ENCODE peak calls at places on chromosome 4, in eight cellular contexts. I, M, A, T, D, W, N and V are unnamed samples.

GRCh38 chr4:82429728-82430192 is 502 bp downstream of the HNRNPDL start:
- DNase-seq in I (no peak), M (peak), A (no peak), T (no peak), D (peak), W (no peak), N (no peak), V (no peak)

GRCh38 chr4:70183168-70183939 is 12.2 kb upstream of the ODAM start:
- DNase-seq in I (no peak), M (peak), A (peak), T (no peak), D (peak), W (peak), N (peak), V (peak)

GRCh38 chr4:154578919-154579318 is 11.6 kb downstream of the FGA start:
- DNase-seq in I (no peak), M (peak), A (no peak), T (no peak), D (no peak), W (no peak), N (no peak), V (no peak)

GRCh38 chr4:8097721-8098345 is 60.8 kb downstream of the ABLIM2 start:
- DNase-seq in I (no peak), M (no peak), A (no peak), T (no peak), D (no peak), W (no peak), N (no peak), V (no peak)

GRCh38 chr4:88533088-88533790 is 9.7 kb upstream of the PYURF start:
- DNase-seq in I (no peak), M (peak), A (no peak), T (no peak), D (no peak), W (no peak), N (peak), V (no peak)

GRCh38 chr4:47519239-47519883 is 34.3 kb downstream of the ATP10D start:
- DNase-seq in I (no peak), M (peak), A (peak), T (no peak), D (no peak), W (no peak), N (no peak), V (no peak)

GRCh38 chr4:23374280-23374679 is 515.6 kb downstream of the PPARGC1A start:
- DNase-seq in I (no peak), M (no peak), A (no peak), T (no peak), D (no peak), W (no peak), N (no peak), V (no peak)

GRCh38 chr4:159210975-159211374 is 108.1 kb downstream of the RAPGEF2 start:
- DNase-seq in I (no peak), M (no peak), A (no peak), T (no peak), D (no peak), W (no peak), N (no peak), V (no peak)

GRCh38 chr4:87150498-87151261 is 69.7 kb downstream of the KLHL8 start:
- DNase-seq in I (peak), M (peak), A (peak), T (no peak), D (peak), W (peak), N (peak), V (peak)

GRCh38 chr4:115969756-115970155 is 856.3 kb upstream of the NDST4 start:
- DNase-seq in I (no peak), M (peak), A (no peak), T (no peak), D (no peak), W (peak), N (no peak), V (no peak)

GRCh38 chr4:173242466-173243250 is 74.0 kb downstream of the GALNT7 start:
- DNase-seq in I (no peak), M (peak), A (no peak), T (no peak), D (no peak), W (peak), N (no peak), V (no peak)

GRCh38 chr4:18840499-18840898 is 818.9 kb upstream of the LCORL start:
- DNase-seq in I (no peak), M (no peak), A (no peak), T (no peak), D (no peak), W (no peak), N (no peak), V (no peak)

GRCh38 chr4:137545461-137545861 is 13.2 kb upstream of the PCDH18 start:
- DNase-seq in I (no peak), M (no peak), A (no peak), T (no peak), D (peak), W (peak), N (peak), V (no peak)

GRCh38 chr4:121936101-121936500 is 15.8 kb downstream of the TRPC3 start:
- DNase-seq in I (no peak), M (no peak), A (no peak), T (no peak), D (no peak), W (no peak), N (no peak), V (no peak)

GRCh38 chr4:94603170-94603747 is 151.5 kb downstream of the PDLIM5 start:
- DNase-seq in I (no peak), M (peak), A (no peak), T (no peak), D (peak), W (no peak), N (peak), V (no peak)

GRCh38 chr4:20474119-20474518 is 222.4 kb downstream of the SLIT2 start:
- DNase-seq in I (no peak), M (peak), A (no peak), T (no peak), D (peak), W (no peak), N (no peak), V (no peak)

GRCh38 chr4:175421506-175421905 is 390.6 kb downstream of the GPM6A start:
- DNase-seq in I (no peak), M (peak), A (no peak), T (no peak), D (no peak), W (no peak), N (no peak), V (no peak)

GRCh38 chr4:149727663-149728062 is 88.0 kb downstream of the IQCM start:
- DNase-seq in I (no peak), M (peak), A (no peak), T (no peak), D (no peak), W (no peak), N (no peak), V (no peak)

GRCh38 chr4:104966349-104967033 is 180.2 kb upstream of the TET2 start:
- DNase-seq in I (no peak), M (peak), A (peak), T (no peak), D (no peak), W (no peak), N (no peak), V (no peak)

GRCh38 chr4:154618708-154619315 is 6.4 kb upstream of the FGG start:
- DNase-seq in I (peak), M (peak), A (peak), T (no peak), D (peak), W (peak), N (peak), V (peak)

GRCh38 chr4:173801876-173802713 is 272.1 kb upstream of the HAND2 start:
- DNase-seq in I (no peak), M (no peak), A (no peak), T (no peak), D (no peak), W (no peak), N (no peak), V (no peak)

GRCh38 chr4:108466936-108467902 is 153.2 kb upstream of the RPL34 start:
- DNase-seq in I (no peak), M (peak), A (peak), T (no peak), D (peak), W (peak), N (peak), V (no peak)

GRCh38 chr4:118968006-118968405 is 79.4 kb downstream of the SYNPO2 start:
- DNase-seq in I (peak), M (peak), A (peak), T (no peak), D (peak), W (peak), N (peak), V (peak)

GRCh38 chr4:73520821-73521220 is 39.3 kb downstream of the AFM start:
- DNase-seq in I (peak), M (no peak), A (peak), T (no peak), D (peak), W (peak), N (no peak), V (peak)

GRCh38 chr4:93144644-93145043 is 683.9 kb upstream of the ATOH1 start:
- DNase-seq in I (no peak), M (no peak), A (no peak), T (no peak), D (no peak), W (no peak), N (no peak), V (no peak)

GRCh38 chr4:11548529-11549176 is 120.0 kb upstream of the HS3ST1 start:
- DNase-seq in I (no peak), M (peak), A (peak), T (no peak), D (no peak), W (no peak), N (no peak), V (no peak)

GRCh38 chr4:153713840-153714239 is 29.8 kb downstream of the TLR2 start:
- DNase-seq in I (no peak), M (peak), A (no peak), T (no peak), D (peak), W (no peak), N (peak), V (no peak)

GRCh38 chr4:4614925-4615678 is 73.3 kb upstream of the STX18 start:
- DNase-seq in I (no peak), M (no peak), A (no peak), T (no peak), D (no peak), W (no peak), N (peak), V (no peak)